ENCODE peak calls at places on chromosomes 12 and 14, in eight cellular contexts. K, X, V, P, Z, T, I and E are unnamed samples.

GRCh38 chr14:25896777-25897176 is 701.1 kb downstream of the NOVA1 start:
- DNase-seq in I (no peak), V (no peak), X (no peak), T (no peak), P (no peak), Z (no peak), K (no peak), E (no peak)

GRCh38 chr12:90211017-90211416 is 502.4 kb upstream of the ATP2B1 start:
- DNase-seq in I (no peak), X (no peak), P (no peak), T (no peak), K (no peak), V (no peak), Z (peak), E (peak)

GRCh38 chr14:104437703-104438102 is 141.9 kb upstream of the C14orf180 start:
- DNase-seq in P (no peak), Z (no peak), I (no peak), T (no peak), X (no peak), K (no peak), V (no peak), E (no peak)

GRCh38 chr12:78402366-78403134 is 462.0 kb upstream of the SYT1 start:
- DNase-seq in Z (peak), V (no peak), P (no peak), K (no peak), X (no peak), I (no peak), T (no peak), E (no peak)

GRCh38 chr12:126545411-126545810 is 1480.2 kb downstream of the AACS start:
- DNase-seq in I (no peak), P (no peak), Z (no peak), T (no peak), V (no peak), K (no peak), X (no peak), E (no peak)

GRCh38 chr14:71322660-71323250 is 415.5 kb downstream of the PCNX1 start:
- DNase-seq in I (no peak), X (peak), V (peak), P (no peak), K (no peak), T (no peak), Z (peak), E (peak)

GRCh38 chr14:44960146-44960545 is 1.6 kb downstream of the KLHL28 start:
- DNase-seq in V (no peak), K (no peak), I (no peak), X (peak), P (no peak), Z (peak), T (no peak), E (no peak)

GRCh38 chr14:61420326-61420725 is 98.9 kb downstream of the PRKCH start:
- DNase-seq in P (no peak), K (no peak), V (no peak), T (no peak), X (no peak), I (no peak), Z (peak), E (no peak)